ENCODE peak calls at places on chromosomes 16 and 17, in ten cellular contexts. T is foreskin fibroblast, W is GM06990, N is endothelial cell, M is thoracic aorta, S is colonic mucosa, C is lower lobe of right lung, B is A549, E is kidney epithelial cell, Y is mucosa of descending colon. R is an unnamed sample.

GRCh38 chr16:23081675-23082119 is 67.6 kb downstream of the USP31 start:
- DNase-seq in M (no peak), T (peak), W (no peak), S (no peak), N (no peak), E (no peak), B (peak), Y (no peak), C (no peak), R (no peak)

GRCh38 chr16:31134091-31134571 is 1.4 kb downstream of the PRSS8 start:
- DNase-seq in N (no peak), T (no peak), B (no peak), M (no peak), C (no peak), W (no peak), Y (peak), S (peak), E (no peak), R (no peak)

GRCh38 chr17:28745777-28746473 is 2.1 kb downstream of the TRAF4 start:
- DNase-seq in T (no peak), E (no peak), C (peak), N (no peak), B (no peak), S (no peak), M (no peak), Y (peak), W (no peak), R (no peak)

GRCh38 chr17:17385502-17385901 is 82.3 kb downstream of the NT5M start:
- DNase-seq in M (no peak), T (no peak), B (no peak), E (no peak), C (no peak), Y (no peak), W (no peak), S (no peak), N (no peak), R (no peak)

GRCh38 chr17:80322864-80323263 is 62.2 kb downstream of the RNF213 start:
- DNase-seq in E (no peak), W (no peak), Y (no peak), M (no peak), T (no peak), S (no peak), N (no peak), B (no peak), C (no peak), R (no peak)

GRCh38 chr17:2070241-2071023 is 15.5 kb downstream of the HIC1 start:
- DNase-seq in Y (no peak), S (no peak), B (no peak), C (no peak), T (no peak), W (peak), N (no peak), M (no peak), E (no peak), R (no peak)

GRCh38 chr17:17401271-17401781 is 75.5 kb upstream of the MED9 start:
- DNase-seq in T (no peak), W (no peak), E (no peak), M (no peak), S (no peak), B (peak), Y (no peak), C (no peak), N (no peak), R (no peak)

GRCh38 chr16:1296688-1297412 is 12.6 kb upstream of the UBE2I start:
- DNase-seq in Y (no peak), E (peak), N (no peak), W (no peak), T (peak), C (no peak), M (no peak), S (peak), B (peak), R (no peak)

GRCh38 chr17:28827672-28828071 is 14.9 kb downstream of the FAM222B start:
- DNase-seq in W (no peak), T (no peak), C (no peak), S (no peak), E (no peak), B (no peak), N (no peak), Y (no peak), M (no peak), R (no peak)

GRCh38 chr17:48814504-48814903 is 2.5 kb downstream of the TTLL6 start:
- DNase-seq in B (peak), T (peak), C (no peak), W (no peak), Y (no peak), S (peak), N (peak), E (no peak), M (no peak), R (no peak)

GRCh38 chr16:67462279-67462655 is 18.7 kb downstream of the ATP6V0D1 start:
- DNase-seq in S (no peak), E (no peak), B (no peak), M (no peak), C (no peak), W (no peak), N (no peak), T (no peak), Y (no peak), R (no peak)

GRCh38 chr16:67942200-67942509 is 1.8 kb downstream of the LCAT start:
- DNase-seq in W (no peak), T (no peak), E (no peak), S (no peak), N (peak), C (no peak), B (peak), M (no peak), Y (no peak), R (no peak)

GRCh38 chr16:1257561-1258217 is 1.8 kb downstream of the TPSD1 start:
- DNase-seq in B (no peak), Y (no peak), E (no peak), W (no peak), S (no peak), C (no peak), N (no peak), T (no peak), M (no peak), R (no peak)

GRCh38 chr17:17729620-17730249 is 48.5 kb downstream of the RAI1 start:
- DNase-seq in W (no peak), N (peak), Y (peak), E (no peak), B (peak), M (no peak), S (peak), T (no peak), C (no peak), R (no peak)

GRCh38 chr17:79814966-79815835 is 18.3 kb upstream of the CBX8 start:
- DNase-seq in E (no peak), N (peak), T (no peak), Y (peak), W (no peak), S (peak), M (no peak), C (peak), B (no peak), R (no peak)

GRCh38 chr17:56449176-56449575 is 144.3 kb upstream of the NOG start:
- DNase-seq in T (no peak), C (no peak), E (no peak), B (no peak), M (no peak), N (no peak), W (no peak), S (no peak), Y (no peak), R (no peak)

GRCh38 chr17:34840758-34841157 is 120.5 kb downstream of the CCT6B start:
- DNase-seq in T (no peak), M (no peak), B (no peak), N (no peak), Y (no peak), E (no peak), W (peak), C (no peak), S (no peak), R (no peak)

GRCh38 chr17:74011963-74012362 is 191.5 kb upstream of the RPL38 start:
- DNase-seq in E (no peak), N (no peak), B (no peak), M (no peak), C (no peak), S (no peak), Y (no peak), T (no peak), W (no peak), R (no peak)

GRCh38 chr17:42548070-42548837 is 4.5 kb upstream of the HSD17B1 start:
- DNase-seq in S (peak), E (no peak), B (peak), C (peak), W (peak), T (no peak), M (no peak), Y (peak), N (peak), R (no peak)

GRCh38 chr16:56300901-56301351 is 109.6 kb downstream of the GNAO1 start:
- DNase-seq in W (no peak), B (no peak), E (no peak), M (no peak), T (no peak), C (no peak), N (no peak), S (no peak), Y (no peak), R (no peak)

GRCh38 chr17:64635647-64636305 is 26.3 kb downstream of the SMURF2 start:
- DNase-seq in N (no peak), E (no peak), S (no peak), T (peak), M (no peak), Y (no peak), C (no peak), B (no peak), W (peak), R (no peak)

GRCh38 chr17:44759096-44759915 is 518 bp downstream of the ADAM11 start:
- DNase-seq in Y (no peak), S (no peak), W (no peak), C (no peak), B (no peak), E (no peak), N (no peak), T (no peak), M (no peak), R (no peak)

GRCh38 chr17:43736389-43736788 is 22.2 kb downstream of the SOST start:
- DNase-seq in N (no peak), M (no peak), E (no peak), B (no peak), S (no peak), T (no peak), W (no peak), Y (no peak), C (no peak), R (no peak)

DNA sequence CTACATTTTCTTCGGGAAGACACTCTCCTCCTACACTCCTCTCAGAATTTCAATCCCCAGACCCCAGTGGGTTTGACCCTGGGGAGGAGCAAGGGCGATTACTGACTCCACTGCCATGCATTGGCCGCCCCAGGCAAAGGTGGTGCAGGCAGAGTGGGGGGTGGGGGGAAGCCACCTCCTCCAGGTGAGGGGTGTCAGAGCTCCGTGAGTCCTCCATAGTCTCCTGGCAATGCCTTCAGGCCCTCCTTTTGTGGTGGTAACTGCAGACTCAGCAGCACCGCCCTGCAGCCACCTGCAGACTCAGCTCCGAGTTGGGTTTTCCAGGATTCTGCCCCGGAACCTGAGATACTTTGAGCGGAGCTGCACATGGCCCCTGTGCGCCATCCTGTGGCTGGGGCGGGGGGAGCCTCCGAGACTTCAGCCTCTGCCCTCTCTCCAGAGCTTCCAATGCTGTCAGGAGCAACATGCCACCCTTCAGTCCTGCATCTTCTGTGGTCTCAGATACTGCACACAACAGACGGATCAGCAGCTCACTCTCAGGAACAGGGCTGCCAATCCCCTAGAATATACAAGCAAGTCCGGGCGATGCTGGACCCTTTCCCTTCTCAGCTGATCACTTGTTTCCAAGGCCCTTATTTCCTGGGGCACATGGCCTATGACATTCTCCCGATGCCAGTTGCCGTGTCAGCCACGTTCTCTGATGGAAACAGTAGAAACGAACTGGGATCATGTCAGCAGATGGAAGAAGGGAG is 2.4 kb upstream of the SLC47A2 start:
- DNase-seq in N (peak), W (no peak), M (no peak), S (peak), C (no peak), E (no peak), Y (no peak), T (no peak), B (no peak), R (no peak)
- TF ChIP-seq CTCF in N (no peak), W (peak), M (no peak), S (no peak), C (no peak), E (no peak), Y (no peak), T (no peak), B (peak), R (peak)

GRCh38 chr16:27230562-27230991 is 27.3 kb downstream of the KDM8 start:
- DNase-seq in B (no peak), T (no peak), C (peak), W (no peak), N (no peak), Y (peak), S (peak), M (no peak), E (no peak), R (no peak)
- TF ChIP-seq CTCF in B (no peak), T (no peak), C (peak), W (no peak), N (no peak), Y (peak), S (no peak), M (no peak), E (no peak), R (no peak)

DNA sequence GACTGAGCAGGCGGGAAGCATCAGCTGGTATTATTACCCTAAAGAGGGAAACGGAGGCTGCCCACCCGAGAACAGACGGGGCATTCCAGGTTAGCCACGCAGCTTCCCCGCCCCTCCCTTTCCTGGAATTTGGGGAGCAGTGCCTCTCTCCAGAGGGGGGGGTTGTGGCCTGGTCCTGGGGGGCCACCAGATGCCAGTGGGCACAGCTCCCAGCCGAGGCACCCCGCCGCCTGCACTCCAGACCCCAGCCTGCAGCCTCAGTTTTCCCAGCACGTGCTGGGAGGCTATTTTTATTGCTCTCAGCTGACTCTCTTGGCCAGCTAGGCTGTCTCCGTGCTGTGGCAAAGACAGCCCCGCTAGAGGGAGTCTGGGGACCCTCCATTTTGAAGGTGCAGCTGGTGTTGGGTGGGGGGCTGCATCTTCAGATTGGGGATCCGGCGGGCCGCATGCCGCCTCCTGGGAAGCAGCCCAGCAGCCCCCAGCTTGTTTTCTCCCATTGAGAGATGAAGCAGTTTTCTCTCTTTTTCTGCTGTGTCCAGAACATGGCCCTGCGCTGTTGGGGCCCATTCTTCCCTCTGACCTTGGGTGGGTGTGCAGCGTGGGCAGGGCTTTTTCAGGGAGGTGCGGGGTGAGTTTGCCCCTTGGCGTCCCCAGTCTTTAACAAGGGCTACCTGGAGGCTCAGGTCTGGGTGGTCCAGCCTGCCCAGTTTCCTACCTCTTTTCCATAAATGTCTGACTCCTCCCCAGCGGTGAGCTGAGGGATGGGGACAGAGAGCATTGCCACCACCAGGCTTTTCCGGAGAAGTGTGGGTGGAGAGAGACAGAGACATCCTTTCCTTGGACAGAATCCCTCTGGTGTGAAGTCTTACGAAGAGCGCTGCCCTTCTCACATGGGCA is 62.5 kb upstream of the GSE1 start:
- DNase-seq in W (no peak), Y (no peak), T (no peak), B (no peak), E (no peak), M (no peak), C (no peak), N (no peak), S (no peak), R (no peak)
- TF ChIP-seq CTCF in W (peak), Y (no peak), T (peak), B (no peak), E (no peak), M (no peak), C (no peak), N (no peak), S (no peak), R (no peak)

DNA sequence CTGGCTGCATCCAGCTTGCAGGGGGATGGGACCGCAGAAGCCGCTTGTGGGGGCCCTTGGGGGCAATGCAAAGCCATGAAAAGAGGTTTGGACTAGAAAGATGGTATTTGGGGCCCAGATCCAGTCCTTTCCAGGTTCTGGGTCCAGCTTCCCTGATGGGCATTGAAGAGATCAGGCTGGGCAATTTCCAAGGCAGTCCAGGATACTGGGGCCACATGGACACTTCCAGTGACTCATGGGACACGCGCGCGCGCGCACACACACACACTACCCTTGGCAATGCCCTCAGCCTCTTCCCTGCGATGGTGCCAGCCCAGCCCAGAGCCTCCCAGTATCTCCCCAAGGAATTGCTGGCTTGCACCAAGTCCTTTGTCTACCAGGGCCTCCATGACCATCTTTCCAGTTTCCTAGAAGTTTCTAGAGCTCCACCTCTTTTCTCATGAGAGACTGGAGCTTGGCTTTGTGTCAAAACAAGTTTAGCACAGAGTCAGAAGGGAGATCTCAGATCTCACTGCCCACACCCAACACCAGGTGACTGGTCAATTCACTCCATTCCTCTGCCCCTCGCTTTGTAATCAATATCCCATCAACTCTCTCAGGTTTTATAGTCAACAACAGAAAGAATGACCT is 44.3 kb downstream of the WNT3 start:
- DNase-seq in Y (no peak), C (peak), T (no peak), B (no peak), M (no peak), N (no peak), E (no peak), W (no peak), S (no peak), R (no peak)
- TF ChIP-seq CTCF in Y (no peak), C (no peak), T (no peak), B (no peak), M (no peak), N (no peak), E (no peak), W (no peak), S (no peak), R (no peak)

GRCh38 chr16:81642943-81643342 is 136.1 kb upstream of the PLCG2 start:
- DNase-seq in T (no peak), C (no peak), W (no peak), B (no peak), E (no peak), N (no peak), S (no peak), M (no peak), Y (no peak), R (no peak)

GRCh38 chr16:81646561-81646960 is 132.5 kb upstream of the PLCG2 start:
- DNase-seq in M (no peak), T (peak), C (no peak), B (no peak), Y (no peak), E (no peak), N (no peak), W (no peak), S (no peak), R (no peak)

GRCh38 chr16:81647527-81647926 is 131.6 kb upstream of the PLCG2 start:
- DNase-seq in B (peak), T (peak), W (no peak), N (no peak), Y (no peak), M (no peak), E (peak), C (no peak), S (no peak), R (no peak)

GRCh38 chr16:81645303-81645702 is 133.8 kb upstream of the PLCG2 start:
- DNase-seq in T (peak), N (no peak), C (peak), E (peak), Y (no peak), B (no peak), M (no peak), S (no peak), W (no peak), R (peak)

DNA sequence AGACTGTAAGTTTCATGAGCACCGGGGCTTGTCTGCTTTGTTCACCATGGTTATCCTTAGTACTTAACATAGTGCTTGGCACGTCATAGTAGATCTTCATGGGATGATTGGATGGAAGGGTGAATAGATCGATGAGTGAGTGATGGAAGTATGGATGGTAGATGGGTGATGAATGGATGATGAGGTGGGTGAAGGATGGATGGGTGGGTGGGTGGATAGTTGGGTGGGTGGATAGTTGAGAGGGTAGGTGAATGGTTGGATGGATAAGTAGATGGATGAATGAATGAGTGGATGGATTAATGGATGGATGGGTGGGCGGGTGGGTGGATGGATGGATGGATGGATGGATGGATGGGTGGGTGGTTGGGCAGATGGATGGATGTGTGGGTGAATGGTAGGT is 133.2 kb upstream of the PLCG2 start:
- DNase-seq in E (no peak), B (no peak), Y (no peak), T (no peak), S (no peak), W (no peak), M (no peak), N (no peak), C (no peak), R (no peak)
- TF ChIP-seq CTCF in E (no peak), B (no peak), Y (no peak), T (no peak), S (no peak), W (no peak), M (no peak), N (no peak), C (no peak), R (no peak)

GRCh38 chr17:38745545-38745944 is 2.6 kb downstream of the PCGF2 start:
- DNase-seq in W (no peak), C (no peak), N (no peak), E (no peak), Y (no peak), T (no peak), M (no peak), B (no peak), S (peak), R (no peak)
- TF ChIP-seq CTCF in W (no peak), C (no peak), N (no peak), E (no peak), Y (no peak), T (no peak), M (no peak), B (no peak), S (no peak), R (no peak)

GRCh38 chr16:83418565-83418964 is 389.2 kb upstream of the HSBP1 start:
- DNase-seq in S (no peak), M (no peak), Y (no peak), C (no peak), E (no peak), T (no peak), N (no peak), B (no peak), W (no peak), R (no peak)
- TF ChIP-seq CTCF in S (no peak), M (no peak), Y (no peak), C (no peak), E (no peak), T (no peak), N (peak), B (no peak), W (no peak), R (no peak)